ENCODE peak calls at places on chromosomes 11 and 22, in ten cellular contexts. L, Z, D, Q, H, O, E, I, M and X are unnamed samples.

GRCh38 chr22:46766611-46767010 is 4.2 kb downstream of the TBC1D22A start:
- DNase-seq in Q (no peak), M (no peak), H (no peak), L (no peak), I (no peak), E (no peak), Z (no peak), D (no peak), O (no peak), X (no peak)

GRCh38 chr11:11929920-11930319 is 78.5 kb downstream of the DKK3 start:
- DNase-seq in H (no peak), Q (no peak), D (no peak), L (no peak), Z (no peak), O (no peak), I (no peak), E (no peak), M (no peak), X (no peak)

GRCh38 chr11:59756845-59757244 is 1.7 kb downstream of the STX3 start:
- DNase-seq in L (peak), M (no peak), O (no peak), Q (peak), D (no peak), H (no peak), I (no peak), E (peak), Z (no peak), X (peak)

GRCh38 chr22:48576333-48577013 is 1251.2 kb downstream of the BRD1 start:
- DNase-seq in O (peak), Z (no peak), M (peak), H (no peak), E (no peak), L (no peak), Q (peak), D (peak), I (no peak), X (no peak)

GRCh38 chr22:49751968-49752597 is 75.6 kb downstream of the BRD1 start:
- DNase-seq in O (no peak), E (no peak), L (no peak), M (no peak), Q (peak), D (no peak), H (no peak), Z (no peak), I (no peak), X (no peak)

GRCh38 chr11:128341280-128341679 is 246.1 kb downstream of the ETS1 start:
- DNase-seq in D (no peak), Z (no peak), H (no peak), O (no peak), E (no peak), I (peak), M (no peak), L (peak), Q (no peak), X (no peak)

GRCh38 chr11:76152086-76152658 is 54.1 kb downstream of the WNT11 start:
- DNase-seq in H (peak), M (peak), Q (peak), Z (peak), E (peak), D (peak), I (peak), O (peak), L (peak), X (peak)

GRCh38 chr22:40193429-40194421 is 16.0 kb downstream of the TNRC6B start:
- DNase-seq in L (peak), D (no peak), E (no peak), O (no peak), I (no peak), Q (peak), H (no peak), M (no peak), Z (no peak), X (no peak)

GRCh38 chr11:26551186-26551801 is 20.8 kb downstream of the MUC15 start:
- DNase-seq in E (no peak), Q (no peak), Z (no peak), M (no peak), D (no peak), L (peak), I (no peak), O (no peak), H (no peak), X (no peak)

GRCh38 chr11:121634273-121634672 is 181.5 kb upstream of the SORL1-AS1 start:
- DNase-seq in L (no peak), M (no peak), O (no peak), Q (no peak), I (no peak), E (no peak), D (no peak), Z (no peak), H (no peak), X (no peak)

GRCh38 chr22:35354068-35354467 is 26.8 kb upstream of the HMOX1 start:
- DNase-seq in M (no peak), O (no peak), E (no peak), L (no peak), D (no peak), Z (no peak), H (no peak), Q (no peak), I (no peak), X (no peak)

GRCh38 chr11:64202992-64203391 is 3.5 kb upstream of the FERMT3 start:
- DNase-seq in Q (no peak), Z (no peak), I (no peak), O (no peak), E (no peak), L (no peak), H (no peak), D (no peak), M (peak), X (no peak)

GRCh38 chr11:34784318-34784841 is 131.8 kb downstream of the APIP start:
- DNase-seq in E (no peak), L (no peak), Q (no peak), O (no peak), D (no peak), I (no peak), Z (no peak), H (no peak), M (no peak), X (no peak)

GRCh38 chr11:130150790-130151189 is 8.8 kb upstream of the ST14 start:
- DNase-seq in O (no peak), D (no peak), H (no peak), Z (no peak), M (no peak), E (no peak), L (no peak), I (no peak), Q (no peak), X (peak)

GRCh38 chr22:21015051-21016006 is at the start of gene P2RX6:
- DNase-seq in E (no peak), L (no peak), O (no peak), D (no peak), Q (no peak), M (peak), I (no peak), Z (no peak), H (no peak), X (no peak)

GRCh38 chr22:26367402-26368245 is 61.4 kb upstream of the ASPHD2 start:
- DNase-seq in D (peak), O (no peak), H (no peak), M (peak), L (peak), E (peak), I (peak), Z (peak), Q (peak), X (peak)

GRCh38 chr22:20862540-20862939 is 3.7 kb downstream of the SNAP29 start:
- DNase-seq in Q (no peak), M (no peak), Z (no peak), E (no peak), L (no peak), O (no peak), D (no peak), H (no peak), I (no peak), X (no peak)

GRCh38 chr22:27238935-27239510 is 562.5 kb downstream of the MN1 start:
- DNase-seq in M (peak), O (no peak), I (no peak), L (peak), Q (no peak), D (no peak), Z (no peak), E (peak), H (peak), X (no peak)

GRCh38 chr11:122367809-122368231 is 251.8 kb upstream of the BLID start:
- DNase-seq in M (peak), E (peak), O (no peak), Z (no peak), I (no peak), D (no peak), H (no peak), Q (no peak), L (peak), X (no peak)

GRCh38 chr11:69213315-69213714 is 57.6 kb downstream of the SMIM38 start:
- DNase-seq in E (no peak), L (peak), I (peak), Z (no peak), D (no peak), Q (peak), M (no peak), H (no peak), O (no peak), X (no peak)

GRCh38 chr11:61577383-61578118 is 3.3 kb downstream of the SYT7 start:
- DNase-seq in E (no peak), M (peak), O (no peak), I (no peak), L (no peak), H (no peak), D (peak), Z (no peak), Q (peak), X (no peak)

GRCh38 chr22:49483946-49484345 is 343.7 kb downstream of the BRD1 start:
- DNase-seq in Q (no peak), Z (no peak), H (no peak), M (no peak), E (no peak), I (no peak), O (no peak), L (no peak), D (no peak), X (no peak)

GRCh38 chr11:18617688-18618340 is 16.3 kb downstream of the SPTY2D1 start:
- DNase-seq in Z (no peak), I (peak), H (no peak), Q (no peak), E (no peak), D (no peak), L (peak), M (no peak), O (no peak), X (no peak)

GRCh38 chr11:35303596-35304392 is 115.6 kb downstream of the SLC1A2 start:
- DNase-seq in E (peak), D (no peak), Z (no peak), L (peak), M (peak), Q (no peak), H (peak), I (no peak), O (peak), X (no peak)